ENCODE peak calls at places on chromosome 10, in seven cellular contexts. One of them, this sample, is unnamed.

GRCh38 chr10:109277456-109277855 is 645.9 kb downstream of the XPNPEP1 start:
- DNase-seq in lower lobe of right lung: no peak
- DNase-seq in ovary: no peak
- DNase-seq in breast epithelium: no peak
- DNase-seq in colonic mucosa: no peak
- DNase-seq in PC-3: no peak
- DNase-seq in hepatocyte: no peak
- DNase-seq in this sample: no peak

GRCh38 chr10:76113952-76114351 is 682.5 kb downstream of the LRMDA start:
- DNase-seq in lower lobe of right lung: no peak
- DNase-seq in hepatocyte: no peak
- DNase-seq in breast epithelium: no peak
- DNase-seq in ovary: no peak
- DNase-seq in PC-3: peak; percentile 98
- DNase-seq in colonic mucosa: no peak
- DNase-seq in this sample: no peak

GRCh38 chr10:68560916-68561691 is 967 bp downstream of the TET1 start:
- DNase-seq in hepatocyte: peak; percentile 64
- DNase-seq in lower lobe of right lung: no peak
- DNase-seq in breast epithelium: no peak
- DNase-seq in ovary: peak; percentile 59
- DNase-seq in PC-3: no peak
- DNase-seq in colonic mucosa: no peak
- DNase-seq in this sample: no peak

GRCh38 chr10:90813592-90814365 is 44.1 kb downstream of the HTR7 start:
- DNase-seq in colonic mucosa: no peak
- DNase-seq in hepatocyte: no peak
- DNase-seq in lower lobe of right lung: no peak
- DNase-seq in ovary: no peak
- DNase-seq in PC-3: no peak
- DNase-seq in breast epithelium: peak; percentile 62
- DNase-seq in this sample: no peak

GRCh38 chr10:60992661-60993060 is 48.7 kb upstream of the RHOBTB1 start:
- DNase-seq in hepatocyte: no peak
- DNase-seq in PC-3: peak; percentile 35
- DNase-seq in colonic mucosa: no peak
- DNase-seq in breast epithelium: no peak
- DNase-seq in lower lobe of right lung: no peak
- DNase-seq in ovary: no peak
- DNase-seq in this sample: no peak

GRCh38 chr10:117217196-117217761 is 20.0 kb downstream of the KCNK18 start:
- DNase-seq in hepatocyte: peak; percentile 33
- DNase-seq in lower lobe of right lung: no peak
- DNase-seq in colonic mucosa: peak; percentile 41
- DNase-seq in breast epithelium: no peak
- DNase-seq in ovary: no peak
- DNase-seq in PC-3: peak; percentile 5
- DNase-seq in this sample: no peak

GRCh38 chr10:77974396-77975074 is 48.0 kb upstream of the DLG5 start:
- DNase-seq in lower lobe of right lung: no peak
- DNase-seq in hepatocyte: peak; percentile 74
- DNase-seq in PC-3: peak; percentile 89
- DNase-seq in breast epithelium: no peak
- DNase-seq in colonic mucosa: peak; percentile 34
- DNase-seq in ovary: no peak
- DNase-seq in this sample: peak; percentile 21

GRCh38 chr10:123132576-123133477 is 2.9 kb upstream of the HMX3 start:
- DNase-seq in breast epithelium: peak; percentile 70
- DNase-seq in PC-3: peak; percentile 84
- DNase-seq in lower lobe of right lung: peak; percentile 88
- DNase-seq in hepatocyte: peak; percentile 91
- DNase-seq in colonic mucosa: peak; percentile 88
- DNase-seq in ovary: peak; percentile 79
- DNase-seq in this sample: peak; percentile 84

GRCh38 chr10:44879531-44879899 is 31.6 kb upstream of the TMEM72 start:
- DNase-seq in colonic mucosa: no peak
- DNase-seq in PC-3: no peak
- DNase-seq in breast epithelium: no peak
- DNase-seq in lower lobe of right lung: no peak
- DNase-seq in ovary: peak; percentile 49
- DNase-seq in hepatocyte: no peak
- DNase-seq in this sample: no peak

GRCh38 chr10:62577666-62578291 is 203.6 kb downstream of the ZNF365 start:
- DNase-seq in PC-3: no peak
- DNase-seq in ovary: no peak
- DNase-seq in colonic mucosa: no peak
- DNase-seq in lower lobe of right lung: no peak
- DNase-seq in hepatocyte: no peak
- DNase-seq in breast epithelium: no peak
- DNase-seq in this sample: no peak

GRCh38 chr10:69503001-69503895 is 52.0 kb downstream of the TSPAN15 start:
- DNase-seq in lower lobe of right lung: peak; percentile 52
- DNase-seq in colonic mucosa: peak; percentile 14
- DNase-seq in PC-3: no peak
- DNase-seq in hepatocyte: no peak
- DNase-seq in breast epithelium: no peak
- DNase-seq in ovary: no peak
- DNase-seq in this sample: peak; percentile 22

GRCh38 chr10:7301039-7301768 is 109.6 kb downstream of the SFMBT2 start:
- DNase-seq in hepatocyte: peak; percentile 24
- DNase-seq in colonic mucosa: no peak
- DNase-seq in ovary: no peak
- DNase-seq in PC-3: peak; percentile 11
- DNase-seq in breast epithelium: no peak
- DNase-seq in lower lobe of right lung: no peak
- DNase-seq in this sample: no peak

GRCh38 chr10:58081353-58081752 is 186.3 kb downstream of the IPMK start:
- DNase-seq in breast epithelium: no peak
- DNase-seq in ovary: no peak
- DNase-seq in hepatocyte: no peak
- DNase-seq in lower lobe of right lung: no peak
- DNase-seq in colonic mucosa: no peak
- DNase-seq in PC-3: no peak
- DNase-seq in this sample: no peak

GRCh38 chr10:386751-387693 is 251.8 kb downstream of the ZMYND11 start:
- DNase-seq in hepatocyte: no peak
- DNase-seq in colonic mucosa: no peak
- DNase-seq in PC-3: no peak
- DNase-seq in breast epithelium: no peak
- DNase-seq in ovary: no peak
- DNase-seq in lower lobe of right lung: no peak
- DNase-seq in this sample: no peak

GRCh38 chr10:17381502-17382142 is 72.8 kb downstream of the ST8SIA6 start:
- DNase-seq in PC-3: no peak
- DNase-seq in hepatocyte: no peak
- DNase-seq in lower lobe of right lung: no peak
- DNase-seq in breast epithelium: no peak
- DNase-seq in ovary: no peak
- DNase-seq in colonic mucosa: no peak
- DNase-seq in this sample: no peak

GRCh38 chr10:43683451-43684197 is 34.9 kb upstream of the ZNF32 start:
- DNase-seq in hepatocyte: no peak
- DNase-seq in ovary: no peak
- DNase-seq in colonic mucosa: no peak
- DNase-seq in PC-3: peak; percentile 25
- DNase-seq in lower lobe of right lung: no peak
- DNase-seq in breast epithelium: no peak
- DNase-seq in this sample: no peak

GRCh38 chr10:73244866-73245477 is 2.1 kb downstream of the DNAJC9 start:
- DNase-seq in breast epithelium: no peak
- DNase-seq in lower lobe of right lung: no peak
- DNase-seq in PC-3: no peak
- DNase-seq in ovary: no peak
- DNase-seq in hepatocyte: no peak
- DNase-seq in colonic mucosa: no peak
- DNase-seq in this sample: no peak

GRCh38 chr10:110556993-110557601 is 10.4 kb upstream of the SMC3 start:
- DNase-seq in lower lobe of right lung: no peak
- DNase-seq in colonic mucosa: peak; percentile 41
- DNase-seq in PC-3: peak; percentile 51
- DNase-seq in hepatocyte: peak; percentile 44
- DNase-seq in breast epithelium: no peak
- DNase-seq in ovary: no peak
- DNase-seq in this sample: no peak

GRCh38 chr10:75395171-75395954 is 6.2 kb downstream of the ZNF503 start:
- DNase-seq in lower lobe of right lung: peak; percentile 75
- DNase-seq in breast epithelium: peak; percentile 33
- DNase-seq in ovary: peak; percentile 79
- DNase-seq in hepatocyte: peak; percentile 89
- DNase-seq in colonic mucosa: peak; percentile 65
- DNase-seq in PC-3: peak; percentile 93
- DNase-seq in this sample: no peak

GRCh38 chr10:3248526-3249255 is 76.1 kb upstream of the PITRM1 start:
- DNase-seq in ovary: no peak
- DNase-seq in PC-3: peak; percentile 68
- DNase-seq in lower lobe of right lung: no peak
- DNase-seq in hepatocyte: peak; percentile 70
- DNase-seq in breast epithelium: no peak
- DNase-seq in colonic mucosa: no peak
- DNase-seq in this sample: no peak

DNA sequence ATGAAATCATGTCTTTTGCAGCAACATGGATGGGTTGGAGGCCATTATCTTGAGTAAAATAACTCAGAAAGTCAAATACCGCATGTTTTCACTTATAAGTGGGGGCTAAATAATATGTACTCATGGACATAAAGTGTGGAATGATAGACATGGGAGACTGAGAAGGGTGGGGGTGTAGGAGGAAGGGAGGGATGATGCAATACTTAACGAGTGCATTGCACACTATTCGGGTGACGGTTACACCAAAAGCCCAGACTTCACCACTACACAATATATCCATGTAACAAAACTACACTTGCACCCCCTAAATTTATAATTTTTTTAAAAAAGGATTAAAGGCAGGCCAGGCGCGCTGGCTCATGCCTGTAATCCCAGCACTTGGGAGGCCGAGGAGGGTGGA is 13.6 kb downstream of the LGI1 start:
- DNase-seq in colonic mucosa: no peak
- DNase-seq in PC-3: no peak
- DNase-seq in hepatocyte: no peak
- DNase-seq in breast epithelium: no peak
- DNase-seq in lower lobe of right lung: no peak
- DNase-seq in ovary: no peak
- DNase-seq in this sample: no peak
- H3K27ac ChIP-seq in colonic mucosa: no peak overlapping the region
- H3K27ac ChIP-seq in PC-3: no peak overlapping the region
- H3K27ac ChIP-seq in hepatocyte: no peak overlapping the region
- H3K27ac ChIP-seq in breast epithelium: no peak overlapping the region
- H3K27ac ChIP-seq in lower lobe of right lung: no peak overlapping the region
- H3K27ac ChIP-seq in ovary: no peak overlapping the region
- H3K27ac ChIP-seq in this sample: no peak overlapping the region

GRCh38 chr10:30878920-30879319 is 152.7 kb downstream of the ZNF438 start:
- DNase-seq in ovary: no peak
- DNase-seq in PC-3: no peak
- DNase-seq in colonic mucosa: no peak
- DNase-seq in lower lobe of right lung: no peak
- DNase-seq in hepatocyte: no peak
- DNase-seq in breast epithelium: no peak
- DNase-seq in this sample: no peak
- TF ChIP-seq CTCF in ovary: no peak
- TF ChIP-seq CTCF in PC-3: no peak
- TF ChIP-seq CTCF in colonic mucosa: no peak
- TF ChIP-seq CTCF in lower lobe of right lung: no peak
- TF ChIP-seq CTCF in hepatocyte: no peak
- TF ChIP-seq CTCF in breast epithelium: no peak
- TF ChIP-seq CTCF in this sample: no peak

GRCh38 chr10:113982296-113982695 is 61.4 kb upstream of the ADRB1 start:
- DNase-seq in lower lobe of right lung: no peak
- DNase-seq in ovary: no peak
- DNase-seq in breast epithelium: no peak
- DNase-seq in colonic mucosa: no peak
- DNase-seq in hepatocyte: no peak
- DNase-seq in PC-3: no peak
- DNase-seq in this sample: no peak
- H3K27ac ChIP-seq in lower lobe of right lung: peak overlapping the region; percentile 58
- H3K27ac ChIP-seq in ovary: no peak overlapping the region
- H3K27ac ChIP-seq in breast epithelium: peak overlapping the region; percentile 75
- H3K27ac ChIP-seq in colonic mucosa: no peak overlapping the region
- H3K27ac ChIP-seq in hepatocyte: no peak overlapping the region
- H3K27ac ChIP-seq in PC-3: no peak overlapping the region
- H3K27ac ChIP-seq in this sample: no peak overlapping the region

GRCh38 chr10:84076540-84077195 is 62.6 kb upstream of the GHITM start:
- DNase-seq in lower lobe of right lung: no peak
- DNase-seq in colonic mucosa: no peak
- DNase-seq in breast epithelium: no peak
- DNase-seq in hepatocyte: peak; percentile 29
- DNase-seq in ovary: no peak
- DNase-seq in PC-3: no peak
- DNase-seq in this sample: no peak
- TF ChIP-seq CTCF in lower lobe of right lung: no peak
- TF ChIP-seq CTCF in colonic mucosa: no peak
- TF ChIP-seq CTCF in breast epithelium: no peak
- TF ChIP-seq CTCF in hepatocyte: peak; percentile 26
- TF ChIP-seq CTCF in ovary: no peak
- TF ChIP-seq CTCF in PC-3: peak; percentile 22
- TF ChIP-seq CTCF in this sample: no peak

This sample was measured in dorsolateral prefrontal cortex.